ENCODE peak calls at places on chromosome 10, in four cellular contexts. H is nucleus accumbens, J is mucosa of descending colon, E is kidney epithelial cell. I is an unnamed sample.

GRCh38 chr10:24947304-24948097 is 4.9 kb downstream of the PRTFDC1 start:
- DNase-seq in H (no peak), J (no peak), E (no peak), I (no peak)

GRCh38 chr10:101035916-101036702 is 5.1 kb downstream of the SFXN3 start:
- DNase-seq in H (no peak), J (peak), E (no peak), I (no peak)

GRCh38 chr10:132532784-132533560 is 4.6 kb upstream of the INPP5A start:
- DNase-seq in H (no peak), J (no peak), E (peak), I (no peak)

GRCh38 chr10:129601737-129602136 is 134.7 kb downstream of the MGMT start:
- DNase-seq in H (no peak), J (no peak), E (no peak), I (no peak)

GRCh38 chr10:60950312-60950711 is 6.3 kb upstream of the RHOBTB1 start:
- DNase-seq in H (no peak), J (no peak), E (no peak), I (no peak)

GRCh38 chr10:88165849-88166271 is 302.4 kb downstream of the PTEN start:
- DNase-seq in H (no peak), J (no peak), E (no peak), I (no peak)

GRCh38 chr10:116783011-116783655 is 40.8 kb upstream of the HSPA12A start:
- DNase-seq in H (no peak), J (no peak), E (no peak), I (no peak)

GRCh38 chr10:352476-353235 is 217.4 kb downstream of the ZMYND11 start:
- DNase-seq in H (no peak), J (no peak), E (no peak), I (no peak)

GRCh38 chr10:78395162-78395561 is 361.5 kb downstream of the RPS24 start:
- DNase-seq in H (no peak), J (no peak), E (no peak), I (no peak)

GRCh38 chr10:14578060-14578952 is 196.4 kb downstream of the FAM107B start:
- DNase-seq in H (no peak), J (no peak), E (no peak), I (peak)

GRCh38 chr10:13206546-13207443 is 27.4 kb downstream of the UCMA start:
- DNase-seq in H (no peak), J (no peak), E (no peak), I (no peak)

GRCh38 chr10:64093304-64093703 is 572.1 kb downstream of the REEP3 start:
- DNase-seq in H (no peak), J (no peak), E (no peak), I (no peak)

GRCh38 chr10:80664071-80664680 is 126.5 kb downstream of the SH2D4B start:
- DNase-seq in H (peak), J (peak), E (peak), I (peak)